ENCODE peak calls at places on chromosomes 11 and 22, in four cellular contexts. One of them, this sample, is unnamed.

GRCh38 chr11:70433966-70434812 is 35.9 kb downstream of the CTTN start:
- DNase-seq in GM12878: no peak
- DNase-seq in HepG2: no peak
- DNase-seq in A549: no peak
- DNase-seq in this sample: no peak

GRCh38 chr11:118033443-118033842 is 43.4 kb upstream of the TMPRSS4 start:
- DNase-seq in A549: no peak
- DNase-seq in GM12878: no peak
- DNase-seq in HepG2: no peak
- DNase-seq in this sample: no peak

GRCh38 chr22:42799462-42800405 is 57.3 kb downstream of the ARFGAP3 start:
- DNase-seq in HepG2: no peak
- DNase-seq in GM12878: no peak
- DNase-seq in A549: no peak
- DNase-seq in this sample: no peak

GRCh38 chr11:99316761-99317475 is 296.2 kb downstream of the CNTN5 start:
- DNase-seq in A549: no peak
- DNase-seq in GM12878: no peak
- DNase-seq in HepG2: no peak
- DNase-seq in this sample: no peak

GRCh38 chr22:36839356-36840073 is 21.3 kb upstream of the NCF4 start:
- DNase-seq in GM12878: no peak
- DNase-seq in HepG2: no peak
- DNase-seq in A549: no peak
- DNase-seq in this sample: no peak

GRCh38 chr11:499201-500076 is 7.6 kb downstream of the RNH1 start:
- DNase-seq in HepG2: no peak
- DNase-seq in A549: no peak
- DNase-seq in GM12878: no peak
- DNase-seq in this sample: no peak

GRCh38 chr11:77063407-77063806 is 3.4 kb upstream of the CAPN5 start:
- DNase-seq in A549: no peak
- DNase-seq in GM12878: no peak
- DNase-seq in HepG2: no peak
- DNase-seq in this sample: no peak

GRCh38 chr11:93031386-93031785 is 61.9 kb downstream of the MTNR1B start:
- DNase-seq in GM12878: no peak
- DNase-seq in A549: no peak
- DNase-seq in HepG2: no peak
- DNase-seq in this sample: no peak

GRCh38 chr11:846496-847098 is 3.9 kb downstream of the TSPAN4 start:
- DNase-seq in GM12878: no peak
- DNase-seq in HepG2: no peak
- DNase-seq in A549: no peak
- DNase-seq in this sample: no peak

GRCh38 chr11:119608781-119609180 is 120.2 kb downstream of the NECTIN1 start:
- DNase-seq in GM12878: no peak
- DNase-seq in HepG2: peak; percentile 18
- DNase-seq in A549: no peak
- DNase-seq in this sample: no peak

GRCh38 chr22:49137216-49137840 is 690.3 kb downstream of the BRD1 start:
- DNase-seq in A549: no peak
- DNase-seq in HepG2: no peak
- DNase-seq in GM12878: no peak
- DNase-seq in this sample: no peak

GRCh38 chr22:19959043-19959586 is 17.5 kb upstream of the TXNRD2 start:
- DNase-seq in A549: no peak
- DNase-seq in HepG2: peak; percentile 92
- DNase-seq in GM12878: no peak
- DNase-seq in this sample: peak; percentile 32

GRCh38 chr11:69775163-69775755 is at the start of gene FGF4:
- DNase-seq in HepG2: no peak
- DNase-seq in A549: no peak
- DNase-seq in GM12878: no peak
- DNase-seq in this sample: peak; percentile 38

GRCh38 chr22:38098410-38099249 is 11.9 kb downstream of the BAIAP2L2 start:
- DNase-seq in HepG2: no peak
- DNase-seq in A549: no peak
- DNase-seq in GM12878: no peak
- DNase-seq in this sample: no peak

GRCh38 chr11:2534957-2535672 is 90.3 kb downstream of the KCNQ1 start:
- DNase-seq in HepG2: no peak
- DNase-seq in GM12878: no peak
- DNase-seq in A549: no peak
- DNase-seq in this sample: no peak

GRCh38 chr22:32558681-32559355 is 84.2 kb downstream of the FBXO7 start:
- DNase-seq in A549: peak; percentile 51
- DNase-seq in HepG2: no peak
- DNase-seq in GM12878: no peak
- DNase-seq in this sample: no peak

GRCh38 chr11:69383372-69383771 is 89.4 kb downstream of the MYEOV start:
- DNase-seq in A549: no peak
- DNase-seq in HepG2: no peak
- DNase-seq in GM12878: no peak
- DNase-seq in this sample: peak; percentile 5

GRCh38 chr11:95364324-95365295 is 133.6 kb upstream of the SESN3 start:
- DNase-seq in A549: peak; percentile 36
- DNase-seq in HepG2: peak; percentile 79
- DNase-seq in GM12878: no peak
- DNase-seq in this sample: peak; percentile 20

GRCh38 chr11:19241260-19242183 is 777 bp upstream of the E2F8 start:
- DNase-seq in HepG2: no peak
- DNase-seq in GM12878: no peak
- DNase-seq in A549: peak; percentile 67
- DNase-seq in this sample: peak; percentile 89

GRCh38 chr22:27752771-27753170 is 48.8 kb downstream of the MN1 start:
- DNase-seq in HepG2: no peak
- DNase-seq in A549: no peak
- DNase-seq in GM12878: no peak
- DNase-seq in this sample: no peak

GRCh38 chr11:79062814-79063762 is 377.7 kb downstream of the TENM4 start:
- DNase-seq in HepG2: peak; percentile 18
- DNase-seq in A549: peak; percentile 68
- DNase-seq in GM12878: no peak
- DNase-seq in this sample: peak; percentile 73

GRCh38 chr22:43320943-43321900 is 21.9 kb downstream of the SCUBE1 start:
- DNase-seq in A549: no peak
- DNase-seq in HepG2: no peak
- DNase-seq in GM12878: no peak
- DNase-seq in this sample: no peak

GRCh38 chr11:113684558-113684957 is 21.6 kb downstream of the TMPRSS5 start:
- DNase-seq in GM12878: no peak
- DNase-seq in HepG2: no peak
- DNase-seq in A549: no peak
- DNase-seq in this sample: no peak

GRCh38 chr11:26276798-26277424 is 55.0 kb upstream of the ANO3 start:
- DNase-seq in GM12878: no peak
- DNase-seq in A549: peak; percentile 10
- DNase-seq in HepG2: peak; percentile 38
- DNase-seq in this sample: peak; percentile 43

GRCh38 chr22:41943661-41944209 is 3.2 kb downstream of the CENPM start:
- DNase-seq in GM12878: no peak
- DNase-seq in A549: no peak
- DNase-seq in HepG2: no peak
- DNase-seq in this sample: no peak

GRCh38 chr11:105466582-105467228 is 143.2 kb upstream of the GRIA4 start:
- DNase-seq in GM12878: no peak
- DNase-seq in HepG2: peak; percentile 4
- DNase-seq in A549: no peak
- DNase-seq in this sample: no peak
- TF ChIP-seq PBX3 in GM12878: no peak
- TF ChIP-seq PBX3 in HepG2: no peak
- TF ChIP-seq PBX3 in A549: no peak
- TF ChIP-seq PBX3 in this sample: no peak

DNA sequence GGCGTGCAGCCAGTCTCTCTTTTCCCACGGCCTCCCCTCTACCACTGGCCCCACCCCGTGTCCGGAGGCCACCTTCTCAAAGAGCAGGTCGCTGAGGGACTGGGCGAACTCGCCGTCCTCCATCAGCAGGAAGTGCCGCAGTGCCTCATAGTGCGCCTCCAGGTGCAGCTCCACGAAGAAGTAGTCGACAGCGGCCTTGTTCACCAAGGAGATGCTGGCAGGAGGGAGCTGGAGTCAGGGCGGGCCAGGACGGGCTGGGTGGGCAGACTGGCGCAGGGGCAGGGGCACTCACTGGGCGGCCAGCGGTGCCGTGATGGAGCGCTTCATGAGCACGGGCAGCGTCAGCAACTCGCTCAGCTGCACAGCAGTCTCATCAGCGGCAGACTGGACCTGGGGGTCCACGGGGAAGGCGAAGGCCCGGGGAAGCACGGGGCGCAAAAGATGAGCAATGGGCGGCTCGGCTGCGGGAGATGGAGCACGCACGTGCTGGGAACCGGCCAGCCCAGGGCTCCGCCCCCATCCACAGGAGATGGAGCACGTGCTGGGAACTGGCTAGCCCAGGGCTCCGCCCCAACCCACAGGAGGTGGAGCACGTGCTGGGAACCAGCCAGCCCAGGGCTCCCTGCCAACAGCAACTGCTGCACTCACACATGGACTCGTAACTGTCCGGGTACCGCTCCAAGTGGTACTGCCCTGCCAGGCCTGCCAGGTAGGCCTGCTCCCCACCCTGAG is 18.4 kb downstream of the SELENOO start:
- DNase-seq in HepG2: peak; percentile 32
- DNase-seq in GM12878: no peak
- DNase-seq in A549: no peak
- DNase-seq in this sample: peak; percentile 87
- TF ChIP-seq PBX3 in HepG2: no peak
- TF ChIP-seq PBX3 in GM12878: no peak
- TF ChIP-seq PBX3 in A549: no peak
- TF ChIP-seq PBX3 in this sample: no peak

GRCh38 chr11:64283092-64283491 is 1.4 kb downstream of the BAD start:
- DNase-seq in HepG2: no peak
- DNase-seq in A549: no peak
- DNase-seq in GM12878: no peak
- DNase-seq in this sample: no peak
- TF ChIP-seq PBX3 in HepG2: no peak
- TF ChIP-seq PBX3 in A549: no peak
- TF ChIP-seq PBX3 in GM12878: no peak
- TF ChIP-seq PBX3 in this sample: no peak

DNA sequence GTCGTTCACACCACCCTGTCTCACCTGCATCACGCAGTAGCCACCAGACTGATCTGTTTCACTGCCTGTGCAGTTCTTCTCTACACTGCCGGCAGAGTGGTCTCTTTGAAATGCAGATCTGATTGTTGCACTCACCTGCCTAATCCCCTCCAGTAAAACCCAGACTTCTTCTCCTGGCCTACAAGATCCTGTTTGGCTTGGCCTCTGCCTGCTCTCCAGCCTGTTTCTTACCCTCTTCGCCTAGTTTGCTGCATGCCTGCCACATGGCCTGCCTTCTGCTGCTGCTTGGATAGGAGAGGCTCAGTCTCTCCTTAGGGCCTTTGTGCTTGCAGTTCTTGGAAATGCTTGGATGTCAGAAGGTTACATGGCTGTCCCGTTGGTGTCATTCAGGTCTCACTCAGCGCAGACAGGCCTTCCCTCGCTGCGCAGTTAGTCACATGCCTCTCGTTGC is 42.0 kb downstream of the PACS1 start:
- DNase-seq in A549: no peak
- DNase-seq in GM12878: no peak
- DNase-seq in HepG2: no peak
- DNase-seq in this sample: no peak
- TF ChIP-seq PBX3 in A549: no peak
- TF ChIP-seq PBX3 in GM12878: no peak
- TF ChIP-seq PBX3 in HepG2: no peak
- TF ChIP-seq PBX3 in this sample: no peak

GRCh38 chr11:62245271-62245753 is 3.3 kb downstream of the SCGB1D2 start:
- DNase-seq in HepG2: peak; percentile 50
- DNase-seq in GM12878: no peak
- DNase-seq in A549: peak; percentile 24
- DNase-seq in this sample: peak; percentile 20

GRCh38 chr11:62237499-62237898 is 4.5 kb upstream of the SCGB1D2 start:
- DNase-seq in GM12878: no peak
- DNase-seq in HepG2: no peak
- DNase-seq in A549: no peak
- DNase-seq in this sample: no peak

GRCh38 chr11:62238151-62238550 is 3.9 kb upstream of the SCGB1D2 start:
- DNase-seq in GM12878: no peak
- DNase-seq in HepG2: no peak
- DNase-seq in A549: no peak
- DNase-seq in this sample: no peak

GRCh38 chr11:62241095-62241494 is 944 bp upstream of the SCGB1D2 start:
- DNase-seq in A549: no peak
- DNase-seq in HepG2: no peak
- DNase-seq in GM12878: no peak
- DNase-seq in this sample: no peak

DNA sequence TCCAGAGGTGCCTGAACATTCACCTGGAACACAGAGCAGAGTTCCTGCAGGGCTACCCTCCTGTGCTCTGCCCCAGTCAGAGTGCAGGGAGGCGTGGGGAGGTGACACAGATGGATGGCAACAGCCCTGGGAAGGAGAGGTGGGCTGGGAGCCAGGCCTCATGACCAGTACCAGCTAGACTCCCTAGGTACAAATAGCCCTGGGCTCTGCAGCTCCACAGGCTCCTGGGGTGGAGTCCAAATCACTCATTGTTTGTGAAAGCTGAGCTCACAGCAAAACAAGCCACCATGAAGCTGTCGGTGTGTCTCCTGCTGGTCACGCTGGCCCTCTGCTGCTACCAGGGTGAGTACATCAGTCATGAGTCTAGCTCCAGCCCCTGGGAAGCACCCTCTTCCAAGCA is at the start of gene SCGB1D2:
- DNase-seq in A549: peak; percentile 23
- DNase-seq in HepG2: peak; percentile 32
- DNase-seq in GM12878: no peak
- DNase-seq in this sample: peak; percentile 6
- TF ChIP-seq PBX3 in A549: no peak
- TF ChIP-seq PBX3 in HepG2: no peak
- TF ChIP-seq PBX3 in GM12878: no peak
- TF ChIP-seq PBX3 in this sample: no peak

GRCh38 chr11:71525188-71525937 is 1.7 kb upstream of the KRTAP5-7 start:
- DNase-seq in HepG2: no peak
- DNase-seq in GM12878: no peak
- DNase-seq in A549: no peak
- DNase-seq in this sample: no peak

GRCh38 chr11:71518506-71519471 is 8.3 kb upstream of the KRTAP5-7 start:
- DNase-seq in GM12878: no peak
- DNase-seq in HepG2: no peak
- DNase-seq in A549: no peak
- DNase-seq in this sample: no peak

GRCh38 chr11:71519546-71519945 is 7.5 kb upstream of the KRTAP5-7 start:
- DNase-seq in GM12878: no peak
- DNase-seq in HepG2: no peak
- DNase-seq in A549: no peak
- DNase-seq in this sample: no peak
- TF ChIP-seq PBX3 in GM12878: no peak
- TF ChIP-seq PBX3 in HepG2: no peak
- TF ChIP-seq PBX3 in A549: no peak
- TF ChIP-seq PBX3 in this sample: no peak

GRCh38 chr11:34640050-34640971 is 19.4 kb downstream of the EHF start:
- DNase-seq in A549: peak; percentile 96
- DNase-seq in GM12878: no peak
- DNase-seq in HepG2: peak; percentile 94
- DNase-seq in this sample: no peak
- TF ChIP-seq PBX3 in A549: no peak
- TF ChIP-seq PBX3 in GM12878: no peak
- TF ChIP-seq PBX3 in HepG2: no peak
- TF ChIP-seq PBX3 in this sample: no peak

This sample was measured in SK-N-SH.